ENCODE peak calls at places on chromosomes 16 and 17, in four cellular contexts. C is GM12878, N is H1, T is HepG2. S is an unnamed sample.

GRCh38 chr17:337022-337420 is 15.6 kb downstream of the RPH3AL start:
- DNase-seq in N (no peak), T (no peak), C (no peak), S (no peak)

GRCh38 chr17:13786000-13786598 is 184.4 kb upstream of the HS3ST3A1 start:
- DNase-seq in N (no peak), T (no peak), C (no peak), S (no peak)

GRCh38 chr16:50809561-50809960 is 67.7 kb downstream of the CYLD start:
- DNase-seq in T (no peak), N (no peak), C (no peak), S (no peak)

GRCh38 chr17:19683117-19683516 is 33.3 kb downstream of the SLC47A2 start:
- DNase-seq in N (no peak), C (no peak), T (no peak), S (no peak)

GRCh38 chr17:44872131-44872768 is 24.6 kb downstream of the HIGD1B start:
- DNase-seq in C (no peak), N (no peak), T (no peak), S (no peak)

GRCh38 chr17:27049104-27049784 is 244.7 kb upstream of the WSB1 start:
- DNase-seq in T (no peak), C (no peak), N (no peak), S (no peak)

GRCh38 chr16:12468552-12468951 is 335.1 kb downstream of the CPPED1 start:
- DNase-seq in N (peak), C (no peak), T (no peak), S (no peak)

GRCh38 chr17:15478845-15479244 is 11.4 kb upstream of the CDRT4 start:
- DNase-seq in N (no peak), T (no peak), C (no peak), S (no peak)

GRCh38 chr16:55842369-55843104 is 9.6 kb upstream of the CES1 start:
- DNase-seq in N (peak), C (no peak), T (peak), S (peak)

GRCh38 chr17:78184311-78184710 is 2.5 kb downstream of the TK1 start:
- DNase-seq in C (no peak), T (no peak), N (no peak), S (no peak)

GRCh38 chr16:49855822-49856740 is at the start of gene ZNF423:
- DNase-seq in C (no peak), T (no peak), N (no peak), S (no peak)

GRCh38 chr16:64914-65255 is 7.5 kb downstream of the RHBDF1 start:
- DNase-seq in T (no peak), N (no peak), C (no peak), S (no peak)

GRCh38 chr16:15592324-15592723 is 50.6 kb downstream of the MARF1 start:
- DNase-seq in N (no peak), C (no peak), T (no peak), S (no peak)

GRCh38 chr16:21088646-21089538 is 61.8 kb downstream of the DNAH3 start:
- DNase-seq in N (no peak), T (no peak), C (no peak), S (no peak)

GRCh38 chr16:9159839-9160550 is 68.6 kb downstream of the HAPSTR1 start:
- DNase-seq in T (peak), C (peak), N (peak), S (peak)

GRCh38 chr17:32264140-32264799 is 1.4 kb upstream of the RHBDL3 start:
- DNase-seq in N (no peak), C (no peak), T (no peak), S (no peak)

GRCh38 chr17:78227455-78227916 is 3.9 kb upstream of the TMEM235 start:
- DNase-seq in C (no peak), T (no peak), N (no peak), S (no peak)

GRCh38 chr17:17971431-17972125 is 622 bp downstream of the TOM1L2 start:
- DNase-seq in C (no peak), T (no peak), N (no peak), S (no peak)

GRCh38 chr17:1090454-1091189 is 89.2 kb downstream of the ABR start:
- DNase-seq in C (no peak), T (no peak), N (no peak), S (no peak)

GRCh38 chr16:69861276-69862030 is 89.7 kb upstream of the CLEC18A start:
- DNase-seq in T (no peak), N (no peak), C (no peak), S (no peak)

DNA sequence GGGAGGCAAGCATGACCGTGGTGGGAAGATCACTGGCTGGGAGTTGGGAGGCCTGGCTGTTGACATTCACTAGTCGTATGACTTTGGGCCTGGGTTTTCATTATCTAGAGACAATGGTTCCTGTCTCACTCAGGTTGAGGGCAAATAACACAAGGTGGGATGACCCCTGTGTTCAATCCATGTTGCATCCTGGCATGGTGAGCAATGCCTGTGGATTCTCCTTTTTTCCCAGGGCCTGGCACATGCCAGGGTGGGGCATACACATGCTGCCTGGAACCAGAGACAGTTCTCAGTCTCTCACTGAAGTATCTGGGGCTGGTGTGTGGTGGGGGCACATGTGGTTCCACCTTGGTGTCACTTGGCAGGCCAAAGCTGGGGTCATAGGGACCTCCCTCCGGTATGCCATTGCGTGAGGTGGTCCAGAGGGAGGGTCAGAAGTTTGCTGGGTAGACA is 5.4 kb downstream of the THRA start:
- DNase-seq in T (no peak), N (no peak), C (no peak), S (no peak)
- TF ChIP-seq HDAC6 in T (no peak), N (no peak), C (no peak), S (no peak)

GRCh38 chr17:7292729-7293128 is 1.7 kb downstream of the YBX2 start:
- DNase-seq in N (no peak), C (no peak), T (no peak), S (no peak)

GRCh38 chr17:7289256-7290032 is 5.0 kb downstream of the YBX2 start:
- DNase-seq in C (no peak), T (no peak), N (no peak), S (no peak)

GRCh38 chr17:7290166-7290565 is 4.3 kb downstream of the YBX2 start:
- DNase-seq in T (no peak), C (no peak), N (no peak), S (no peak)

GRCh38 chr17:7292194-7292593 is 2.2 kb downstream of the YBX2 start:
- DNase-seq in C (no peak), T (no peak), N (no peak), S (no peak)

DNA sequence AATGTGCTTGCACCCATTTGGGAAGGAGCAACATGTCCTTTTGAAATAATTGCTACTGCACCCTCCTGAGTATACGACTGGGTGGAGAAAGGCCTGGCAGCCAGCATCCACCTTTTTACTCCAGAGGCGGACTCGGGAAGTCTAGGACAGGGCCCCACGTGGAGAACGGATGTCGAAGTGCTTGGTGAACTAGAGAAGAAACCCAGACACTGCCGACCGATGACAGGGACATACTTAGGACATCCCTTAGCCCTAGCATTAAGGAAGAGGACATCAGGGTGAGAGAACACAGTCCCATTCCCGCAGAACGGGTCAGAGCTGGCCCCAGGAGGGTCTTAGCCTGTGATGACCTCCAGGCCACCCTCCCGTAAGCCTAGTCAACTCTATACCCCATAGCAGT is 3.8 kb downstream of the YBX2 start:
- DNase-seq in C (no peak), T (no peak), N (no peak), S (no peak)
- TF ChIP-seq HDAC6 in C (no peak), T (no peak), N (no peak), S (no peak)

GRCh38 chr16:75254359-75254837 is 3.0 kb upstream of the BCAR1 start:
- DNase-seq in T (no peak), C (no peak), N (no peak), S (no peak)

GRCh38 chr16:75252049-75252864 is 833 bp upstream of the BCAR1 start:
- DNase-seq in N (no peak), C (no peak), T (no peak), S (no peak)

GRCh38 chr16:75251280-75252048 is at the start of gene BCAR1:
- DNase-seq in N (peak), T (peak), C (no peak), S (peak)

GRCh38 chr16:75250809-75251279 is 580 bp downstream of the BCAR1 start:
- DNase-seq in N (no peak), C (no peak), T (peak), S (peak)

GRCh38 chr16:75252946-75253911 is 1.8 kb upstream of the BCAR1 start:
- DNase-seq in C (no peak), T (no peak), N (peak), S (no peak)
- TF ChIP-seq HDAC6 in C (no peak), T (no peak), N (no peak), S (no peak)

DNA sequence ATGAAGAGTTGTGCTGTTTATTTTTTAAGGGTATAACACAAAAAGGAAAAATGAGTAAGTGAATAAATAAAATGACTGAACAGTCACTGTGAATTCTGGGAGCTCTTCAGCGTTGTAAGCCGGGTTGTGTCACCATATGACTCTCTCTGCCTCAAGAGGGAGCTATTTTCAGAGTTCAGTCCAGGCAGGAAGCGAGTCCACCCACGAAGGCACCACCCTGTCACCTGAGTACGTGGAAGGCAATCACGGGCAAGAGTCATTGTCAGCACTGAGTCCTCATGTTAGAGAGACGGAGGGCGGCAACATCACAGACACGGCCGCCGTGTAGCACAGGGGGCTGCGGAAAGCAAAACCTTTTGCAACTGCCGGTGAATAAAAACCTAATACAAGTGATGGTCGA is 227.6 kb downstream of the UTP18 start:
- DNase-seq in N (peak), C (no peak), T (peak), S (peak)
- TF ChIP-seq HDAC6 in N (no peak), C (no peak), T (no peak), S (no peak)

DNA sequence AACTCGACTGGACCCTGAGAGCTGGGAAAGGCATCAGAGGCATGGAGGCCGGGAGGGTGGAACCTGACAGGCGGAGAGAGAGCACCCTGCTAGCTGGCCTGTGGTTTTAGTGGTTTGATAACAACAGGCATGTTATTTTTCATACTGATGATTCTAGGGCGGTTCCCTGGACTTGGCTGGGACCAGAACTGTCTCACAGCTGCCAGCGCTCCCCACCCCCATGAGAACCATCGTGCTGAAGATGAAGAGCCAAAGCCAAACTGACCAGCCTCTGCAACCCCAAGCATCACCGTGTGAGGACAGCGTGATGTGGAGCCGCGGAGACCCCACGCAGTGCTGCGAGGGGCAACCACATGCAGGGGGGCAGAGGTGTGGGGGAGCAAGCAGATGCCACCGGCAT is 28.5 kb downstream of the MXRA7 start:
- DNase-seq in T (no peak), C (no peak), N (no peak), S (peak)
- TF ChIP-seq HDAC6 in T (no peak), C (no peak), N (no peak), S (no peak)

GRCh38 chr17:35056013-35056412 is 7.5 kb downstream of the RFFL start:
- DNase-seq in C (no peak), N (no peak), T (no peak), S (no peak)
- TF ChIP-seq HDAC6 in C (no peak), N (no peak), T (no peak), S (no peak)

GRCh38 chr16:23689442-23690187 is 10.9 kb downstream of the PLK1 start:
- DNase-seq in N (no peak), T (no peak), C (no peak), S (no peak)

GRCh38 chr16:23694707-23695373 is 16.2 kb downstream of the PLK1 start:
- DNase-seq in C (no peak), N (peak), T (peak), S (peak)

GRCh38 chr16:23692190-23692837 is 13.6 kb downstream of the PLK1 start:
- DNase-seq in C (no peak), T (no peak), N (no peak), S (no peak)

GRCh38 chr16:23690771-23691482 is 12.2 kb downstream of the PLK1 start:
- DNase-seq in T (no peak), N (no peak), C (no peak), S (no peak)

GRCh38 chr16:23691483-23692189 is 12.9 kb downstream of the PLK1 start:
- DNase-seq in C (no peak), N (no peak), T (no peak), S (no peak)
- TF ChIP-seq HDAC6 in C (no peak), N (no peak), T (no peak), S (no peak)

S was measured in K562.